ENCODE peak calls at places on chromosomes 2 and 18, in eight cellular contexts. K is cardiac fibroblast, I is adrenal gland, C is K562, P is Karpas-422, E is NB4, A is Panc1, O is GM06990. H is an unnamed sample.

GRCh38 chr18:42706618-42707017 is 408.9 kb downstream of the RIT2 start:
- DNase-seq in A (no peak), C (no peak), K (no peak), E (peak), I (peak), P (no peak), O (no peak), H (no peak)

GRCh38 chr2:227388537-227389011 is 825 bp upstream of the SCYGR1 start:
- DNase-seq in E (no peak), P (no peak), O (no peak), A (peak), C (no peak), I (no peak), K (peak), H (peak)

GRCh38 chr2:29562896-29563295 is 358.5 kb downstream of the ALK start:
- DNase-seq in A (no peak), I (no peak), P (no peak), K (no peak), C (no peak), E (no peak), O (no peak), H (no peak)

GRCh38 chr2:239274391-239275001 is 126.3 kb downstream of the HDAC4 start:
- DNase-seq in P (no peak), A (no peak), O (no peak), K (peak), E (peak), I (peak), C (peak), H (peak)

GRCh38 chr18:5294618-5295230 is 802 bp downstream of the ZBTB14 start:
- DNase-seq in C (no peak), A (no peak), O (peak), I (peak), P (peak), K (peak), E (peak), H (no peak)

GRCh38 chr2:26314243-26314642 is 31.7 kb upstream of the SELENOI start:
- DNase-seq in E (no peak), P (no peak), A (no peak), K (no peak), O (no peak), I (no peak), C (peak), H (no peak)

GRCh38 chr2:25347205-25347815 is 5.6 kb upstream of the DNMT3A start:
- DNase-seq in K (peak), A (no peak), C (no peak), O (no peak), P (no peak), I (no peak), E (no peak), H (no peak)

GRCh38 chr2:54052825-54053718 is 62.3 kb upstream of the ACYP2 start:
- DNase-seq in O (peak), P (peak), I (no peak), C (peak), A (no peak), E (peak), K (no peak), H (no peak)

GRCh38 chr2:241271641-241272297 is 43.7 kb downstream of the HDLBP start:
- DNase-seq in P (peak), C (peak), E (peak), I (peak), O (peak), A (no peak), K (peak), H (peak)

GRCh38 chr2:222709191-222709891 is 37.9 kb downstream of the MOGAT1 start:
- DNase-seq in K (peak), P (no peak), E (peak), A (peak), O (peak), I (peak), C (peak), H (peak)

GRCh38 chr2:184305105-184305504 is 293.2 kb upstream of the ZNF804A start:
- DNase-seq in E (no peak), C (no peak), O (no peak), P (no peak), K (no peak), A (no peak), I (no peak), H (no peak)

GRCh38 chr2:166338831-166339339 is 36.9 kb downstream of the SCN9A start:
- DNase-seq in E (no peak), O (no peak), P (no peak), I (no peak), K (no peak), A (no peak), C (no peak), H (no peak)

GRCh38 chr2:33372940-33373553 is 103.4 kb upstream of the RASGRP3 start:
- DNase-seq in C (peak), O (no peak), A (peak), E (peak), I (no peak), P (peak), K (peak), H (no peak)

GRCh38 chr18:53478155-53478554 is 746.3 kb downstream of the MBD2 start:
- DNase-seq in C (no peak), K (no peak), P (no peak), E (no peak), O (no peak), A (no peak), I (no peak), H (no peak)

GRCh38 chr18:46859855-46860254 is 57.5 kb downstream of the PIAS2 start:
- DNase-seq in C (no peak), E (no peak), O (peak), K (peak), I (no peak), A (no peak), P (no peak), H (peak)

GRCh38 chr2:30365201-30365600 is 81.8 kb upstream of the LCLAT1 start:
- DNase-seq in A (no peak), P (no peak), K (no peak), C (no peak), O (no peak), E (no peak), I (no peak), H (no peak)

GRCh38 chr2:119721462-119721861 is 38.3 kb upstream of the PTPN4 start:
- DNase-seq in E (no peak), C (no peak), K (no peak), A (no peak), I (no peak), P (no peak), O (no peak), H (no peak)

GRCh38 chr2:142991295-142991694 is 113.8 kb downstream of the KYNU start:
- DNase-seq in E (no peak), K (no peak), C (no peak), O (no peak), P (no peak), I (no peak), A (no peak), H (no peak)

GRCh38 chr2:38079111-38080052 is 3.4 kb upstream of the CYP1B1 start:
- DNase-seq in E (peak), K (no peak), O (no peak), P (no peak), A (no peak), I (no peak), C (no peak), H (no peak)

GRCh38 chr2:108385411-108386071 is 7.8 kb downstream of the SULT1C4 start:
- DNase-seq in E (no peak), I (no peak), C (no peak), A (no peak), K (no peak), O (no peak), P (no peak), H (no peak)

GRCh38 chr2:165803123-165803760 is 9.2 kb upstream of the GALNT3 start:
- DNase-seq in A (no peak), P (no peak), I (no peak), K (peak), C (peak), E (peak), O (no peak), H (peak)

GRCh38 chr2:216229488-216229887 is 120.3 kb downstream of the XRCC5 start:
- DNase-seq in K (no peak), I (no peak), A (no peak), P (no peak), O (no peak), E (no peak), C (no peak), H (no peak)

GRCh38 chr2:218323526-218324472 is 31.5 kb upstream of the TMBIM1 start:
- DNase-seq in I (peak), K (peak), E (peak), A (no peak), O (no peak), C (no peak), P (no peak), H (no peak)

GRCh38 chr2:66481100-66481549 is 46.2 kb downstream of the MEIS1 start:
- DNase-seq in A (no peak), I (no peak), E (peak), O (no peak), P (no peak), C (peak), K (peak), H (peak)

GRCh38 chr2:109225170-109225775 is 96.3 kb downstream of the SH3RF3 start:
- DNase-seq in I (no peak), K (no peak), P (no peak), E (no peak), O (no peak), A (no peak), C (no peak), H (no peak)

GRCh38 chr2:98474979-98475632 is 30.4 kb downstream of the INPP4A start:
- DNase-seq in O (no peak), E (no peak), P (peak), K (no peak), A (no peak), I (no peak), C (no peak), H (no peak)

GRCh38 chr2:8872821-8873432 is 35.5 kb upstream of the KIDINS220 start:
- DNase-seq in I (no peak), C (peak), E (peak), K (peak), A (peak), O (no peak), P (peak), H (peak)

GRCh38 chr2:847669-848068 is 103.0 kb upstream of the SNTG2 start:
- DNase-seq in E (no peak), A (no peak), O (no peak), P (no peak), I (no peak), C (no peak), K (no peak), H (no peak)

GRCh38 chr2:34547340-34547739 is 948.2 kb upstream of the FAM98A start:
- DNase-seq in P (no peak), K (no peak), C (no peak), E (no peak), A (no peak), I (no peak), O (no peak), H (no peak)

GRCh38 chr2:34547900-34548299 is 948.8 kb upstream of the FAM98A start:
- DNase-seq in K (no peak), I (no peak), P (no peak), A (no peak), O (no peak), E (no peak), C (no peak), H (no peak)

GRCh38 chr2:34549710-34550345 is 950.7 kb upstream of the FAM98A start:
- DNase-seq in O (no peak), K (no peak), P (no peak), A (no peak), I (no peak), C (no peak), E (no peak), H (no peak)

GRCh38 chr2:34545486-34546136 is 946.5 kb upstream of the FAM98A start:
- DNase-seq in A (no peak), E (no peak), K (no peak), C (no peak), P (no peak), I (no peak), O (no peak), H (no peak)
- H3K4me3 ChIP-seq in A (no peak), E (no peak), K (no peak), C (no peak), P (no peak), I (no peak), O (no peak), H (no peak)

DNA sequence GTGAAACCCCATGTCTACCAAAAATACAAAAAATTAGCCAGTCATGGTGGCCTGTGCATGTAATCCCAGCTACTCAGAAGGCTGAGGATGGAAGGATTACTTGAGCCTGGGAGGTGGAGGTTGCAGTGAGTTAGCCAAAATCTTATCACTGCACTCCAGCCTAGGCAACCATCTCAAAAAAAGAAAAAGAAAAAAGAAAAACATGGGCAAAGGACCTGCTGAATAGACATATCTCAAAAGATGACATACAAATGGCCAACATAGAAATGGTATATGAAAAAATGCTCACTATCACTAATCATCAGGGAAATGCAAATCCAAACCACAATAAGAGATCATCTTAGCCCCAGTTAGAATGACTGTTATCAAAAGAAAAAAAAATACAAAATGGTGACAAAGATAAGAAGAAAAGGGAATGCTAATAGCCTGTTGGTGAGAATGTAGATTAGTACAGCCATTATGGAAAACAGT is 1.4 kb upstream of the TGOLN2 start:
- DNase-seq in E (no peak), K (no peak), A (no peak), P (no peak), I (no peak), O (no peak), C (peak), H (no peak)
- H3K4me3 ChIP-seq in E (peak), K (no peak), A (no peak), P (peak), I (no peak), O (no peak), C (no peak), H (no peak)

GRCh38 chr2:174024524-174025270 is 59.5 kb upstream of the SP3 start:
- DNase-seq in E (no peak), O (no peak), I (peak), P (no peak), A (no peak), C (no peak), K (peak), H (peak)
- H3K4me3 ChIP-seq in E (no peak), O (no peak), I (no peak), P (no peak), A (no peak), C (no peak), K (peak), H (no peak)

GRCh38 chr2:64275174-64275466 is 130.9 kb upstream of the PELI1 start:
- DNase-seq in P (no peak), A (no peak), E (no peak), O (no peak), K (no peak), I (no peak), C (no peak), H (no peak)
- H3K4me3 ChIP-seq in P (no peak), A (no peak), E (no peak), O (no peak), K (no peak), I (no peak), C (no peak), H (no peak)

GRCh38 chr2:141611143-141611571 is 519.7 kb downstream of the LRP1B start:
- DNase-seq in O (no peak), P (no peak), A (no peak), K (peak), E (no peak), I (no peak), C (no peak), H (no peak)
- H3K4me3 ChIP-seq in O (no peak), P (no peak), A (no peak), K (no peak), E (no peak), I (no peak), C (no peak), H (no peak)

DNA sequence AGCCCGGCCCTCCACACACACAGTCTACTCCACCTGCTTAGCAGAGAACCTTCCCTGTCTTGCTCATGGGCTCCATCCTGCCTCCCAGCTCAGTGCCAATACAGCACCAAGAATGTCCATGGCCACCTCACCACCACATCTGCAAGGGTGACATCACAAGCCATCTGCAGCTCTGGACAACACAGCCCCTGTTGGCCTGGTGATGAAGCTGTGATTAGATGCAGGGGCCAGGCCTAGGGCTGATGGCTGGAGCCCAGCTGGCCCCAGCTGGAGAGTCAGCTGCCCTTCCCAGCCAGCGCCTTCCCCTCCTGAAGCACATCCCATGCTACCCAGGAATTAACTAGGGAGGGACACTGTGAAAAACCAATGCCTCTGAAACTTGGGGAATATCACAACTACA is 91.1 kb downstream of the TTC32 start:
- DNase-seq in E (no peak), A (no peak), O (no peak), K (peak), I (no peak), C (no peak), P (no peak), H (no peak)
- H3K4me3 ChIP-seq in E (no peak), A (no peak), O (no peak), K (no peak), I (no peak), C (no peak), P (no peak), H (no peak)

DNA sequence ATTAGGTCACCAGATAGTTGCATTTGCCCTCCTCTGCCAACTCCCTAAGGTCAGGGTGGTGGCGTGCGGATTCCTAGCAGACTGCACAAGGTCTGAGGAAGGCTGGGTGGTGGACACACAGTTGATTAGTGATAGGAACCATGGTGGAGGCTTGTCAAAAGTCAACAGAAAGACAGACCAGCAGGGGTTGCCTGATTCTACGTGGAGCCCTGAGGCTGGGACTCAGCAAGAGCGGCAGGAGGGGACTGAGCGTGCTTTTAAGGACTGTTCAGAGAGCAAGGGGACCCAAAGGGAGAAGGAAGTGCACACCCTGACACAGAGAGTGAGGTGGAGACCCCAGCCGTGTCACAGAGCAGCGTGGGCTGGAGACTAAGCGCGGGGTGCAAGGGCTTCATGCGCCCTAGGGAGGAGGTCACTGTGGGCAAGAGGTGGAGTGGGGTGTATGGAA is 513.2 kb downstream of the RNF144A start:
- DNase-seq in K (no peak), I (no peak), C (no peak), P (no peak), O (no peak), E (no peak), A (no peak), H (no peak)
- H3K4me3 ChIP-seq in K (no peak), I (no peak), C (no peak), P (no peak), O (no peak), E (no peak), A (no peak), H (no peak)

DNA sequence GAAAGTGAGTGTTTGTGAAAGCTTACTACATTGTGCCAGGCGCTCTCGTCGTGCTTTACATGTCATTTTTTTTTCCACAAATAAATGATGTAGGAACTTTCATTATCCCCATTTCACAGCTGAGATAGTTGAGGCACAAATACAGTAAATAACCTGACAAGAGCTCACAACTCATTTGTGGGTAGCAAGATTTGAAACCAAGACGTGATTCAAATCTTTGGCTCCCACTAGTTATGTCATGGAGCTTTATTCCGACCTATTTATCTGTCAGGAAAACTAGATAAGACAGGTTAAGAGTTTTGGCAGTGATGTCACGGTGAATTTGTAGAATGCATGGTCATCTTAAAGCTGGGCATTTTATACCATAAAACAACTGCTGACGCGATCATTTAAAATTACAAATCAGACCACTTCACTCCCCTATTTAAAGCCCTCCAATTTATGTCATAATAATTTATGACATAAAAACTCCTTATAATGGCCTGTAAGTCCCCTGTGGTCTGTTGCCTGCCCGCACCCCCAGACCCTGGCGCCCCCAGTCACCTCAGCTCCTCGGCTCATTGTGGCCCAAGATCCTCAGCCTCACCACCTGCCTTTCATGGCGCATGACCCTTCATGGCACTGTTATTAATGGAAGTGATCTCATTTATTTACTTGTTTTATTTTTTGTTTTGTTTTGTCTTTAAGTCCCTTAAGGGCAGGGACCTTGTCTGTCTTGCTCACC is 678 bp upstream of the ZNF24 start:
- DNase-seq in E (no peak), I (no peak), C (no peak), A (no peak), O (no peak), K (no peak), P (no peak), H (no peak)
- H3K4me3 ChIP-seq in E (peak), I (no peak), C (peak), A (peak), O (peak), K (peak), P (peak), H (peak)

GRCh38 chr2:10912076-10912731 is 470 bp downstream of the KCNF1 start:
- DNase-seq in P (no peak), I (no peak), K (no peak), C (no peak), O (no peak), A (no peak), E (no peak), H (no peak)
- H3K4me3 ChIP-seq in P (no peak), I (no peak), K (peak), C (no peak), O (no peak), A (peak), E (no peak), H (peak)

H was measured in skeletal muscle cell.